ENCODE peak calls at places on chromosomes 5 and 9, in six cellular contexts. I, W, M, B, Z and P are unnamed samples.

GRCh38 chr5:78659714-78660113 is 11.1 kb upstream of the LHFPL2 start:
- DNase-seq in I (no peak), W (no peak), M (no peak), B (no peak), Z (no peak), P (no peak)

GRCh38 chr5:54243483-54244080 is 66.8 kb downstream of the ARL15 start:
- DNase-seq in I (peak), W (peak), M (no peak), B (peak), Z (peak), P (no peak)

GRCh38 chr9:132699926-132700325 is 29.7 kb downstream of the GTF3C4 start:
- DNase-seq in I (no peak), W (no peak), M (no peak), B (no peak), Z (no peak), P (no peak)

GRCh38 chr5:160359816-160360215 is 10.6 kb downstream of the C1QTNF2 start:
- DNase-seq in I (peak), W (no peak), M (no peak), B (peak), Z (peak), P (no peak)

GRCh38 chr9:96025995-96026572 is 150.6 kb downstream of the ERCC6L2 start:
- DNase-seq in I (peak), W (peak), M (no peak), B (peak), Z (no peak), P (peak)

GRCh38 chr9:117464941-117465616 is 50.2 kb upstream of the ASTN2 start:
- DNase-seq in I (no peak), W (no peak), M (no peak), B (no peak), Z (no peak), P (no peak)

GRCh38 chr5:1162729-1163128 is 38.7 kb upstream of the SLC6A19 start:
- DNase-seq in I (no peak), W (no peak), M (no peak), B (no peak), Z (no peak), P (no peak)

GRCh38 chr9:121620777-121621437 is 30.5 kb upstream of the DAB2IP start:
- DNase-seq in I (peak), W (no peak), M (peak), B (peak), Z (peak), P (no peak)

GRCh38 chr5:140608730-140609520 is 24.1 kb downstream of the CD14 start:
- DNase-seq in I (no peak), W (no peak), M (no peak), B (no peak), Z (peak), P (no peak)

GRCh38 chr5:134586866-134587524 is 45.6 kb downstream of the SAR1B start:
- DNase-seq in I (peak), W (peak), M (peak), B (peak), Z (peak), P (peak)
- H3K4me3 ChIP-seq in I (no peak), W (no peak), M (no peak), B (no peak), Z (no peak), P (no peak)

GRCh38 chr9:73079326-73079725 is 72.3 kb upstream of the ANXA1 start:
- DNase-seq in I (peak), W (no peak), M (no peak), B (no peak), Z (no peak), P (no peak)

GRCh38 chr9:73077625-73078030 is 74.0 kb upstream of the ANXA1 start:
- DNase-seq in I (no peak), W (no peak), M (no peak), B (no peak), Z (no peak), P (no peak)

GRCh38 chr9:73081979-73082657 is 69.5 kb upstream of the ANXA1 start:
- DNase-seq in I (peak), W (peak), M (peak), B (no peak), Z (peak), P (no peak)

GRCh38 chr9:73080110-73080683 is 71.5 kb upstream of the ANXA1 start:
- DNase-seq in I (peak), W (no peak), M (no peak), B (peak), Z (no peak), P (no peak)

DNA sequence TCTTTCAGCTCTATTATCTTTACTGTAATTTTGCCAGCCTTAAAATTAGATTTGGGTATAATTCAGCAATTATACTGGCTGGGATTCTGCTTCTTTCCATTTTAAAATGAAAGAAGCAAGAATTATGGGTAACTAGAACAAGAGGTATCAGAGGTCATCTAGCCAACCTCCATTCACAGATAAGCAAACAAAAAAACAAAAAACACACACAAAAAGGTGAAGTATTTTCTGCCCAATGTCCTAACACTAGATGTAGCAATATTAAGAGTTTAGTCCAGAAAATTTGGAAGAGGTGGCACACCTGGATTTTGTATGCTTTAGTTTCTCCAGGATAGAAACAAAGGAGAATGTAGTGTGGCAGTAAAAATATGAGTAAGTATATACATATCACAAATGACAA is 68.1 kb upstream of the ANXA1 start:
- DNase-seq in I (no peak), W (no peak), M (no peak), B (no peak), Z (no peak), P (no peak)
- H3K9ac ChIP-seq in I (no peak), W (no peak), M (no peak), B (no peak), Z (no peak), P (no peak)

GRCh38 chr5:157050050-157050449 is 8.9 kb downstream of the HAVCR1 start:
- DNase-seq in I (no peak), W (no peak), M (no peak), B (no peak), Z (no peak), P (no peak)
- H3K4me3 ChIP-seq in I (no peak), W (no peak), M (no peak), B (no peak), Z (peak), P (no peak)

GRCh38 chr9:136004219-136004618 is 43.0 kb upstream of the UBAC1 start:
- DNase-seq in I (no peak), W (no peak), M (no peak), B (no peak), Z (no peak), P (no peak)
- H3K9ac ChIP-seq in I (no peak), W (peak), M (peak), B (no peak), Z (no peak), P (no peak)

GRCh38 chr9:125258832-125259534 is 2.6 kb upstream of the GAPVD1 start:
- DNase-seq in I (no peak), W (no peak), M (no peak), B (no peak), Z (no peak), P (no peak)

GRCh38 chr9:125260564-125260963 is 1.1 kb upstream of the GAPVD1 start:
- DNase-seq in I (no peak), W (no peak), M (no peak), B (no peak), Z (no peak), P (no peak)

GRCh38 chr9:125258160-125258559 is 3.5 kb upstream of the GAPVD1 start:
- DNase-seq in I (no peak), W (no peak), M (no peak), B (no peak), Z (no peak), P (no peak)

GRCh38 chr9:125254231-125254630 is 7.4 kb upstream of the GAPVD1 start:
- DNase-seq in I (no peak), W (no peak), M (no peak), B (no peak), Z (no peak), P (no peak)

DNA sequence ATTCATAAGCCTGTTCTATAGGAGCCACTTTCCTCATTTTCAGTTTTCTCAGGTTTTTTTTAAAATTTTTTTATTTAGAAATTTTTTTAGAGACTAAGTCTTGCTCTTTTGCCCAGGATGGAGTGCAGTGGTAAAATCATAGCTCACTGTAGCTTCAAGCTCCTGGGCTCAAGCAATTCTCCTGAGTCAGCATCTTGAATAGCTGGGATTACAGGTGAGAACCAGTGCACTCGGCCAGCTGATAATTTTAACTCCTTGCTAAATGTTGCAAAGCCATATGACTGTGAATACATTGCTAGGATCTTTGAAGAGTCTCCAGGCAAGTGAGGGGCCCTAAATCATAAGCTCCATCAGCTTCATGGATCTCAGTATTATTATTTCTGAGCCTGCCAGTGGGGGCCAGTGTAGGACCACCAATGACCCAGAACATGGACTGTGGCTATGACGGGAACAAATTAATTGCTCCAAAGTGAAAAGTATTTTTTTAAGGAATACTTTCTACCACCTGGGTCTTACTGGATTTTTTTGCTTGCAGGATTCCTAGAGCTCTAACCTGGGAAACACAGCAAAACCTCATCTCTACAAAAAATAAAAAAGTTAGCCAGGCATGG is 5.7 kb upstream of the GAPVD1 start:
- DNase-seq in I (no peak), W (no peak), M (no peak), B (peak), Z (no peak), P (no peak)
- H3K4me3 ChIP-seq in I (no peak), W (no peak), M (no peak), B (no peak), Z (no peak), P (no peak)

GRCh38 chr5:135333737-135334515 is 65.1 kb downstream of the MACROH2A1 start:
- DNase-seq in I (no peak), W (no peak), M (no peak), B (no peak), Z (peak), P (no peak)

GRCh38 chr5:135339189-135339588 is 59.8 kb downstream of the MACROH2A1 start:
- DNase-seq in I (peak), W (no peak), M (no peak), B (no peak), Z (no peak), P (no peak)

GRCh38 chr5:135339623-135340022 is 59.4 kb downstream of the MACROH2A1 start:
- DNase-seq in I (no peak), W (no peak), M (no peak), B (no peak), Z (no peak), P (no peak)

GRCh38 chr5:135335031-135335828 is 63.8 kb downstream of the MACROH2A1 start:
- DNase-seq in I (no peak), W (no peak), M (no peak), B (no peak), Z (peak), P (no peak)

GRCh38 chr5:135337064-135337463 is 62.0 kb downstream of the MACROH2A1 start:
- DNase-seq in I (no peak), W (no peak), M (no peak), B (no peak), Z (no peak), P (no peak)
- H3K9ac ChIP-seq in I (no peak), W (no peak), M (no peak), B (no peak), Z (no peak), P (no peak)

DNA sequence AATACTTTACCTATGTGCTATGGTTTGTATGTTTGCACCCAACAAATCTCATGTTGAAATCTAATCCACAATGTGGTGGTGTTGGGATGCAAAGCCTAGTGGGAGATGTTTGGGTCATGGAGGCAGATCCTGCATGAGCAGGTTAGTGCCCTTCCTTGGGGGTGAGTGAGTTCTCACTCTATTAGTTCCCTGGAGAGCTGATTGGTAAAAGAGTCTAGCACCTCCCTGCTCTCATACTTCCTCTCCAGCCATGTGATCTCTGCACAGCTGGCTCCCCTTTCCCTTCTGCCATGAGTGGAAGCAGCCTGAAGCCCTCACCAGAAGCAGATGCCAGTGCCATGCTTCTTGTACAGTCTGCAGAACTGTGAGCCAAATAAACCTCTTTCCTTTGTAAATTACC is 60.5 kb upstream of the PJA2 start:
- DNase-seq in I (peak), W (no peak), M (no peak), B (no peak), Z (no peak), P (no peak)
- H3K4me3 ChIP-seq in I (no peak), W (no peak), M (no peak), B (no peak), Z (no peak), P (no peak)

GRCh38 chr9:109846781-109847180 is 66.8 kb downstream of the PALM2AKAP2 start:
- DNase-seq in I (no peak), W (no peak), M (no peak), B (no peak), Z (no peak), P (no peak)

GRCh38 chr9:109843651-109844050 is 63.7 kb downstream of the PALM2AKAP2 start:
- DNase-seq in I (no peak), W (no peak), M (no peak), B (no peak), Z (no peak), P (peak)

GRCh38 chr9:109845178-109845577 is 65.2 kb downstream of the PALM2AKAP2 start:
- DNase-seq in I (no peak), W (no peak), M (no peak), B (no peak), Z (no peak), P (no peak)
- H3K9ac ChIP-seq in I (no peak), W (no peak), M (no peak), B (no peak), Z (no peak), P (no peak)